ENCODE peak calls at places on chromosomes 12 and 14, in six cellular contexts. P is caudate nucleus, Y is small intestine, K is SJSA1, B is right atrium auricular region, W is fibroblast of lung. C is an unnamed sample.

GRCh38 chr12:4278582-4278939 is 5.0 kb downstream of the CCND2 start:
- DNase-seq in K (no peak), Y (peak), P (no peak), B (peak), W (no peak), C (no peak)

GRCh38 chr14:99257673-99258221 is 14.2 kb downstream of the BCL11B start:
- DNase-seq in W (no peak), B (no peak), K (no peak), Y (no peak), P (no peak), C (no peak)

GRCh38 chr14:77458249-77458950 is 507 bp downstream of the AHSA1 start:
- DNase-seq in B (no peak), Y (peak), P (no peak), K (peak), W (peak), C (no peak)

GRCh38 chr14:69038449-69039286 is 59.6 kb upstream of the ACTN1 start:
- DNase-seq in K (peak), B (no peak), W (peak), Y (no peak), P (no peak), C (no peak)

GRCh38 chr12:130053641-130054040 is 108.6 kb upstream of the FZD10 start:
- DNase-seq in W (no peak), Y (no peak), B (no peak), P (no peak), K (no peak), C (no peak)

GRCh38 chr12:19520646-19521045 is 81.4 kb downstream of the AEBP2 start:
- DNase-seq in B (no peak), P (no peak), W (no peak), Y (no peak), K (no peak), C (no peak)

GRCh38 chr12:111570090-111570961 is 28.8 kb downstream of the ATXN2 start:
- DNase-seq in P (no peak), Y (peak), W (peak), K (peak), B (no peak), C (no peak)

GRCh38 chr14:89445252-89445973 is 28.4 kb upstream of the FOXN3 start:
- DNase-seq in Y (no peak), K (no peak), P (peak), B (no peak), W (peak), C (no peak)

DNA sequence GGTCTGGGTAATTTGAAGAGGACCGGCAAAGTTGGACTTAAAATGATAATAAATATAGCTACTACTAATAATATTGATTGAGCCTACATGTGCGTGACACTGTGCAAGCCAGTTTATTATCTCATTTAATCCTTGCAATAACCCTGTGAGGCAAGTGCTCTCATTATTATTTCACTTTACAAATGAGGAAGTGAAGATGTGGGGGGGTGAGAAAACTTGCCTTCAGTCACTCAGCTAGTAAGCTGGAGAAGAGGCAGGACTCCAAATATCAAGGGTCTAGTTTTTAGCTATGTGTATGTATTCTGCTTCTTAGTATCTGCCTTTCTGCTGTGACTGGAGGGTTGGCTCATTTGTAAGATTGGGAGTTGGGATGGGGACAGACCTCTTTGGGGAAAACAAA is 39.2 kb downstream of the NPAS3 start:
- DNase-seq in K (no peak), B (no peak), Y (no peak), P (no peak), W (no peak), C (no peak)
- H3K27ac ChIP-seq in K (no peak), B (no peak), Y (no peak), P (no peak), W (no peak), C (no peak)

DNA sequence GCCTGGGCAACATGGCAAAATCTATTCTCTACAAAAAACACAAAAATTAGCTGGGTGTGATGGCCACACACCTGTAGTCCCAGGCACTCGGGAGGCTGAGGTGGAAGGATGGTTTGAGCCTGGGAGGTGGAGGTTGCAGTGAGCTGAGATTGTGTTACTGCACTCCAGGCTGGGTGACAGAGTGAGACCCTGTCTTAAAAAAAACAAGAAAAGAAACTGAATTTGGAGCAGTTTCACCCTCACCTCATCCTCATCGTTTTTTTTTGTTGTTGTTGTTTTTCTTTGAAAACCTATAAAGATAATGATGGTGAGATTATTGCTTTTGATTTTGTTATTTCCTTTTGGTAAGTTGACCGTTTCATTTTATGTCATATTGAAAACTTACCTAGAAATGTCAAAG is 60.7 kb downstream of the SLC38A6 start:
- DNase-seq in B (no peak), K (no peak), P (no peak), W (no peak), Y (no peak), C (no peak)
- H3K27ac ChIP-seq in B (no peak), K (no peak), P (no peak), W (no peak), Y (no peak), C (no peak)

GRCh38 chr12:52951126-52951525 is 2.2 kb downstream of the KRT18 start:
- DNase-seq in K (no peak), P (no peak), W (no peak), Y (no peak), B (no peak), C (no peak)

GRCh38 chr12:52947738-52948423 is 1.0 kb upstream of the KRT18 start:
- DNase-seq in P (no peak), K (no peak), B (no peak), W (no peak), Y (no peak), C (no peak)

GRCh38 chr12:52950553-52950952 is 1.6 kb downstream of the KRT18 start:
- DNase-seq in K (no peak), B (no peak), Y (peak), W (no peak), P (no peak), C (no peak)

GRCh38 chr12:52951640-52952039 is 2.7 kb downstream of the KRT18 start:
- DNase-seq in Y (peak), W (no peak), K (no peak), B (no peak), P (no peak), C (no peak)

DNA sequence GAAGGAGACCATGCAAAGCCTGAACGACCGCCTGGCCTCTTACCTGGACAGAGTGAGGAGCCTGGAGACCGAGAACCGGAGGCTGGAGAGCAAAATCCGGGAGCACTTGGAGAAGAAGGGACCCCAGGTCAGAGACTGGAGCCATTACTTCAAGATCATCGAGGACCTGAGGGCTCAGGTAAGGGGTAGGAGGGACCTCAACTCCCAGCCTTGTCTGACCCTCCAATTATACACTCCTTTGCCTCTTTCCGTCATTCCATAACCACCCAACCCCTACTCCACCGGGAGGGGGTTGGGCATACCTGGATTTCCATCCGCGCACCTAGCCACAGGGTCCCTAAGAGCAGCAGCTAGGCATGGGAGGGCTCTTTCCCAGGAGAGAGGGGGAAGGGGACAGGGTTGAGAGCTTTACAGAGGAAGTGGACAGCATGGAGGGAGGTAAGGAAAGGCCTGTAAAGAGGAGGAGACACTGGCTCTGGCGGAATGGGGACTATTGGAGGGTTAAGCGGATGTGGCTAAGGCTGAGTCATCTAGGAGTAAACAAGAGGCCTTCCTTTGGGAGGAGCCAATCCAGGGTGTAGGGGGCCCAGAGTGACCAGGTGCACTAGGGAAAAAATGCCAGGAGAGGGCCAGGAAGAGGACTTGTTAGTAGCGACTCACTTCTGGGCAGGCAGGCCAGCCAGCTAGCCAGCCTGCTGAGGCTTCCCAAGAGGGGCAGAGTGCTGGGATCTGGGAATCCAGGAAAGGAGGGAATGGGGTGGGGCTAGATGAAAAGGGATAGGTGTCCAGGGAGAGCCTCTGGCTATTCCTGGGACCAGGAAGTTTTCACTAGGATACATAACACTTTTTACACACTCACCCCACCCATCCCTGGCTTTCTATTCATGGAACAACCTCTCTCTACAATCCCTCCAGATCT is 754 bp downstream of the KRT18 start:
- DNase-seq in B (no peak), P (no peak), W (peak), K (peak), Y (peak), C (no peak)
- H3K27ac ChIP-seq in B (peak), P (no peak), W (no peak), K (peak), Y (peak), C (no peak)

GRCh38 chr14:24441904-24442239 is 704 bp downstream of the SDR39U1 start:
- DNase-seq in P (no peak), K (no peak), W (peak), B (no peak), Y (no peak), C (no peak)

GRCh38 chr14:24441485-24441884 is 1.1 kb downstream of the SDR39U1 start:
- DNase-seq in Y (no peak), K (no peak), P (no peak), B (no peak), W (no peak), C (no peak)

GRCh38 chr14:24439257-24439656 is 3.3 kb downstream of the SDR39U1 start:
- DNase-seq in W (no peak), K (no peak), Y (no peak), P (no peak), B (no peak), C (no peak)

GRCh38 chr14:24439830-24440605 is 2.6 kb downstream of the SDR39U1 start:
- DNase-seq in Y (no peak), K (no peak), P (no peak), B (no peak), W (no peak), C (no peak)

DNA sequence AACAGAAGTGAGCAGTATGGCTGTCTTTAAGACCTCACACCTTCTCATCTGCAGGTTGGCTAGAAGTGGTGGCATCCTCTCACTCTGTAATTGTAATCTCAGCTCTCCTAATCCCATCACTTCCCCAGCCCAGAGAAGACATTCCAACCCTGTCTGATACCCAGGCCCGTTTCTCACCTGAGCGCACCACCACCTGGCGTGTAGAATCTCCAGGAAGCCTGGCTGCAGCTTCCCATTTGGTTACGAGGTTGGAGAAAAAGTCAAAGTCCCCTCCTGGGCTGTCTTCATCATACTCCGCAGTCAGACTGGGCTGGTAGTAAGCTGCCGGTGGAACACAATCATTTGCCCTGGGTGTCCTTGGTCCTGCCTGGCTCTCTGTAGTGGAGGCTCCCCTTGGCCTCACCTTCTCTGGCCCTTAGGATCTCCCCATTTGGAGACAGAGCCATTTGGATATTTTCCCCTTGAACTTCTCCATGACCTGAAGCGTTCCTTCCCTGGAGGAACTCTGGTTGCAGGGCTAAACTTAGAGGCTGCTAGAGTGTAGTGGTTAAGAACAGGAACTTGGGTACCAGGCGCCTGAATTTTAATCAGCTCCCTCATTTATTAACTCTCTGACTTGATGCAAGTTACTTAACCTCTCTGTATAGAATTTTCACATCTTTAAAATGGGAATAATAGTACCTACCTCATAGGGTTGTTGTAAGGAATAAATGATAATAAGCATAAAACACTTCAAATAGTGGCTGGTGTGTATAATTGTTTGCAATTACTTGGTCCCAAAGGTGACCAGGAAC is 1.8 kb downstream of the SDR39U1 start:
- DNase-seq in W (no peak), P (no peak), B (no peak), K (no peak), Y (no peak), C (no peak)
- H3K27ac ChIP-seq in W (no peak), P (no peak), B (peak), K (no peak), Y (peak), C (no peak)

GRCh38 chr12:104055686-104056388 is 5.8 kb upstream of the GLT8D2 start:
- DNase-seq in P (no peak), W (peak), Y (peak), B (peak), K (no peak), C (no peak)
- H3K27ac ChIP-seq in P (no peak), W (peak), Y (no peak), B (peak), K (no peak), C (no peak)

GRCh38 chr12:1207276-1207675 is 216.3 kb downstream of the ERC1 start:
- DNase-seq in P (no peak), B (no peak), W (no peak), Y (no peak), K (no peak), C (no peak)
- H3K27ac ChIP-seq in P (no peak), B (peak), W (no peak), Y (no peak), K (no peak), C (no peak)

C was measured in substantia nigra.